ENCODE peak calls at places on chromosomes 6 and 20, in five cellular contexts. U is AG10803, C is H9, X is lower leg skin, J is T follicular helper cell. M is an unnamed sample.

GRCh38 chr6:29554764-29555163 is 4.8 kb downstream of the UBD start:
- DNase-seq in U (no peak), C (no peak), X (no peak), J (no peak), M (no peak)

GRCh38 chr20:3681931-3682820 is at the start of gene ADAM33:
- DNase-seq in U (peak; percentile 62), C (peak; percentile 56), X (peak; percentile 91), J (no peak), M (no peak)

GRCh38 chr20:45704969-45705637 is at the start of gene WFDC10B:
- DNase-seq in U (no peak), C (no peak), X (no peak), J (no peak), M (no peak)

GRCh38 chr6:14881399-14881798 is 364.5 kb upstream of the JARID2 start:
- DNase-seq in U (peak; percentile 69), C (no peak), X (no peak), J (no peak), M (no peak)

GRCh38 chr6:54262499-54262898 is 45.7 kb upstream of the TINAG start:
- DNase-seq in U (no peak), C (no peak), X (no peak), J (no peak), M (no peak)

GRCh38 chr6:147508871-147509608 is 550 bp downstream of the SAMD5 start:
- DNase-seq in U (no peak), C (no peak), X (no peak), J (no peak), M (no peak)

GRCh38 chr20:39630215-39630614 is 668.1 kb downstream of the DHX35 start:
- DNase-seq in U (peak; percentile 31), C (no peak), X (no peak), J (no peak), M (no peak)

GRCh38 chr20:63308218-63308911 is 15.4 kb downstream of the COL20A1 start:
- DNase-seq in U (no peak), C (no peak), X (no peak), J (no peak), M (no peak)

GRCh38 chr6:157715766-157716171 is 107.3 kb upstream of the SNX9 start:
- DNase-seq in U (peak; percentile 99), C (no peak), X (peak; percentile 93), J (no peak), M (no peak)

GRCh38 chr6:43383021-43383667 is 13.7 kb upstream of the ZNF318 start:
- DNase-seq in U (peak; percentile 46), C (no peak), X (no peak), J (no peak), M (no peak)

GRCh38 chr6:107866606-107867301 is 42.6 kb upstream of the SCML4 start:
- DNase-seq in U (peak; percentile 29), C (no peak), X (no peak), J (no peak), M (no peak)

GRCh38 chr20:22312744-22313346 is 271.5 kb downstream of the FOXA2 start:
- DNase-seq in U (peak; percentile 40), C (no peak), X (no peak), J (no peak), M (no peak)

GRCh38 chr6:22873531-22874136 is 304.3 kb downstream of the HDGFL1 start:
- DNase-seq in U (peak; percentile 75), C (no peak), X (no peak), J (no peak), M (no peak)

GRCh38 chr6:149154137-149154900 is 163.2 kb upstream of the TAB2 start:
- DNase-seq in U (no peak), C (no peak), X (no peak), J (no peak), M (no peak)

GRCh38 chr20:60649541-60649940 is 602.5 kb upstream of the CDH4 start:
- DNase-seq in U (no peak), C (no peak), X (no peak), J (no peak), M (no peak)

GRCh38 chr20:45058168-45058850 is 42.6 kb downstream of the KCNS1 start:
- DNase-seq in U (no peak), C (no peak), X (no peak), J (no peak), M (no peak)

GRCh38 chr6:73062837-73063236 is 162.5 kb downstream of the KHDC1L start:
- DNase-seq in U (peak; percentile 68), C (no peak), X (no peak), J (no peak), M (no peak)

GRCh38 chr6:4564746-4565145 is 211.5 kb upstream of the CDYL start:
- DNase-seq in U (peak; percentile 64), C (peak; percentile 12), X (peak; percentile 58), J (no peak), M (no peak)

GRCh38 chr6:90285611-90286381 is 10.8 kb downstream of the BACH2 start:
- DNase-seq in U (peak; percentile 79), C (peak; percentile 86), X (peak; percentile 93), J (peak; percentile 35), M (peak; percentile 20)

GRCh38 chr6:87807423-87807978 is 105.5 kb upstream of the AKIRIN2 start:
- DNase-seq in U (no peak), C (no peak), X (no peak), J (no peak), M (no peak)

GRCh38 chr6:25714765-25715164 is 39.8 kb upstream of the SLC17A4 start:
- DNase-seq in U (no peak), C (no peak), X (no peak), J (no peak), M (no peak)

M was measured in effector memory CD4-positive, alpha-beta T cell.